ENCODE peak calls at places on chromosomes 3 and 15, in eight cellular contexts. One of them, this sample, is unnamed.

GRCh38 chr15:36966704-36967103 is 133.6 kb downstream of the MEIS2 start:
- DNase-seq in left cardiac atrium: no peak
- DNase-seq in pons: no peak
- DNase-seq in iPS-NIHi11: no peak
- DNase-seq in activated T-helper 1 cell treated with anti-CD3 and anti-CD28 coated beads, Interleukin-2, amount 50 U/mL, for 16 hours: no peak
- DNase-seq in GDM1: no peak
- DNase-seq in H9: no peak
- DNase-seq in AG09319: no peak
- DNase-seq in this sample: no peak

GRCh38 chr3:55719508-55719907 is 232.4 kb upstream of the WNT5A start:
- DNase-seq in left cardiac atrium: no peak
- DNase-seq in pons: no peak
- DNase-seq in iPS-NIHi11: no peak
- DNase-seq in activated T-helper 1 cell treated with anti-CD3 and anti-CD28 coated beads, Interleukin-2, amount 50 U/mL, for 16 hours: no peak
- DNase-seq in GDM1: no peak
- DNase-seq in H9: no peak
- DNase-seq in AG09319: no peak
- DNase-seq in this sample: no peak

GRCh38 chr15:29170496-29170895 is 99.1 kb downstream of the NSMCE3 start:
- DNase-seq in left cardiac atrium: no peak
- DNase-seq in pons: peak; percentile 34
- DNase-seq in iPS-NIHi11: no peak
- DNase-seq in activated T-helper 1 cell treated with anti-CD3 and anti-CD28 coated beads, Interleukin-2, amount 50 U/mL, for 16 hours: no peak
- DNase-seq in GDM1: no peak
- DNase-seq in H9: no peak
- DNase-seq in AG09319: no peak
- DNase-seq in this sample: no peak

GRCh38 chr15:82081904-82082810 is 36.3 kb upstream of the MEX3B start:
- DNase-seq in left cardiac atrium: no peak
- DNase-seq in pons: no peak
- DNase-seq in iPS-NIHi11: peak; percentile 77
- DNase-seq in activated T-helper 1 cell treated with anti-CD3 and anti-CD28 coated beads, Interleukin-2, amount 50 U/mL, for 16 hours: no peak
- DNase-seq in GDM1: no peak
- DNase-seq in H9: peak; percentile 71
- DNase-seq in AG09319: peak; percentile 51
- DNase-seq in this sample: no peak

GRCh38 chr3:146416366-146416765 is 53.0 kb downstream of the PLSCR2 start:
- DNase-seq in left cardiac atrium: no peak
- DNase-seq in pons: no peak
- DNase-seq in iPS-NIHi11: no peak
- DNase-seq in activated T-helper 1 cell treated with anti-CD3 and anti-CD28 coated beads, Interleukin-2, amount 50 U/mL, for 16 hours: no peak
- DNase-seq in GDM1: no peak
- DNase-seq in H9: no peak
- DNase-seq in AG09319: no peak
- DNase-seq in this sample: no peak

GRCh38 chr3:83092521-83093221 is 1331.2 kb upstream of the GBE1 start:
- DNase-seq in left cardiac atrium: no peak
- DNase-seq in pons: no peak
- DNase-seq in iPS-NIHi11: no peak
- DNase-seq in activated T-helper 1 cell treated with anti-CD3 and anti-CD28 coated beads, Interleukin-2, amount 50 U/mL, for 16 hours: no peak
- DNase-seq in GDM1: no peak
- DNase-seq in H9: no peak
- DNase-seq in AG09319: no peak
- DNase-seq in this sample: no peak

GRCh38 chr3:146507331-146508120 is 36.9 kb downstream of the PLSCR1 start:
- DNase-seq in left cardiac atrium: no peak
- DNase-seq in pons: no peak
- DNase-seq in iPS-NIHi11: no peak
- DNase-seq in activated T-helper 1 cell treated with anti-CD3 and anti-CD28 coated beads, Interleukin-2, amount 50 U/mL, for 16 hours: no peak
- DNase-seq in GDM1: no peak
- DNase-seq in H9: no peak
- DNase-seq in AG09319: no peak
- DNase-seq in this sample: no peak

GRCh38 chr15:65996901-65997300 is 127.6 kb downstream of the RAB11A start:
- DNase-seq in left cardiac atrium: no peak
- DNase-seq in pons: no peak
- DNase-seq in iPS-NIHi11: no peak
- DNase-seq in activated T-helper 1 cell treated with anti-CD3 and anti-CD28 coated beads, Interleukin-2, amount 50 U/mL, for 16 hours: no peak
- DNase-seq in GDM1: no peak
- DNase-seq in H9: no peak
- DNase-seq in AG09319: no peak
- DNase-seq in this sample: no peak

GRCh38 chr3:23600178-23600577 is 205.6 kb upstream of the UBE2E1 start:
- DNase-seq in left cardiac atrium: no peak
- DNase-seq in pons: no peak
- DNase-seq in iPS-NIHi11: no peak
- DNase-seq in activated T-helper 1 cell treated with anti-CD3 and anti-CD28 coated beads, Interleukin-2, amount 50 U/mL, for 16 hours: no peak
- DNase-seq in GDM1: no peak
- DNase-seq in H9: no peak
- DNase-seq in AG09319: no peak
- DNase-seq in this sample: no peak

GRCh38 chr3:152403632-152404066 is 134.9 kb downstream of the MBNL1 start:
- DNase-seq in left cardiac atrium: peak; percentile 61
- DNase-seq in pons: no peak
- DNase-seq in iPS-NIHi11: peak; percentile 7
- DNase-seq in activated T-helper 1 cell treated with anti-CD3 and anti-CD28 coated beads, Interleukin-2, amount 50 U/mL, for 16 hours: no peak
- DNase-seq in GDM1: no peak
- DNase-seq in H9: no peak
- DNase-seq in AG09319: no peak
- DNase-seq in this sample: peak; percentile 48

GRCh38 chr3:188915137-188915536 is 256.6 kb upstream of the TPRG1 start:
- DNase-seq in left cardiac atrium: no peak
- DNase-seq in pons: no peak
- DNase-seq in iPS-NIHi11: no peak
- DNase-seq in activated T-helper 1 cell treated with anti-CD3 and anti-CD28 coated beads, Interleukin-2, amount 50 U/mL, for 16 hours: no peak
- DNase-seq in GDM1: no peak
- DNase-seq in H9: no peak
- DNase-seq in AG09319: no peak
- DNase-seq in this sample: no peak

GRCh38 chr3:190183121-190183520 is 62.4 kb upstream of the P3H2 start:
- DNase-seq in left cardiac atrium: no peak
- DNase-seq in pons: peak; percentile 37
- DNase-seq in iPS-NIHi11: peak; percentile 26
- DNase-seq in activated T-helper 1 cell treated with anti-CD3 and anti-CD28 coated beads, Interleukin-2, amount 50 U/mL, for 16 hours: no peak
- DNase-seq in GDM1: no peak
- DNase-seq in H9: no peak
- DNase-seq in AG09319: peak; percentile 72
- DNase-seq in this sample: no peak

GRCh38 chr3:34207826-34208225 is 409.4 kb downstream of the PDCD6IP start:
- DNase-seq in left cardiac atrium: no peak
- DNase-seq in pons: no peak
- DNase-seq in iPS-NIHi11: no peak
- DNase-seq in activated T-helper 1 cell treated with anti-CD3 and anti-CD28 coated beads, Interleukin-2, amount 50 U/mL, for 16 hours: no peak
- DNase-seq in GDM1: no peak
- DNase-seq in H9: no peak
- DNase-seq in AG09319: no peak
- DNase-seq in this sample: no peak

GRCh38 chr3:107227091-107227490 is 150.1 kb upstream of the CCDC54 start:
- DNase-seq in left cardiac atrium: no peak
- DNase-seq in pons: no peak
- DNase-seq in iPS-NIHi11: no peak
- DNase-seq in activated T-helper 1 cell treated with anti-CD3 and anti-CD28 coated beads, Interleukin-2, amount 50 U/mL, for 16 hours: no peak
- DNase-seq in GDM1: no peak
- DNase-seq in H9: no peak
- DNase-seq in AG09319: no peak
- DNase-seq in this sample: no peak

GRCh38 chr3:7280318-7280717 is 419.4 kb downstream of the GRM7 start:
- DNase-seq in left cardiac atrium: no peak
- DNase-seq in pons: no peak
- DNase-seq in iPS-NIHi11: no peak
- DNase-seq in activated T-helper 1 cell treated with anti-CD3 and anti-CD28 coated beads, Interleukin-2, amount 50 U/mL, for 16 hours: no peak
- DNase-seq in GDM1: no peak
- DNase-seq in H9: no peak
- DNase-seq in AG09319: no peak
- DNase-seq in this sample: no peak

GRCh38 chr3:71186816-71187215 is 396.7 kb downstream of the FOXP1 start:
- DNase-seq in left cardiac atrium: no peak
- DNase-seq in pons: no peak
- DNase-seq in iPS-NIHi11: no peak
- DNase-seq in activated T-helper 1 cell treated with anti-CD3 and anti-CD28 coated beads, Interleukin-2, amount 50 U/mL, for 16 hours: no peak
- DNase-seq in GDM1: no peak
- DNase-seq in H9: no peak
- DNase-seq in AG09319: no peak
- DNase-seq in this sample: peak; percentile 22

GRCh38 chr3:101146946-101147345 is 153.7 kb upstream of the ABI3BP start:
- DNase-seq in left cardiac atrium: no peak
- DNase-seq in pons: no peak
- DNase-seq in iPS-NIHi11: no peak
- DNase-seq in activated T-helper 1 cell treated with anti-CD3 and anti-CD28 coated beads, Interleukin-2, amount 50 U/mL, for 16 hours: no peak
- DNase-seq in GDM1: no peak
- DNase-seq in H9: no peak
- DNase-seq in AG09319: no peak
- DNase-seq in this sample: no peak

GRCh38 chr3:141360888-141361598 is 7.3 kb upstream of the ZBTB38 start:
- DNase-seq in left cardiac atrium: no peak
- DNase-seq in pons: peak; percentile 88
- DNase-seq in iPS-NIHi11: peak; percentile 65
- DNase-seq in activated T-helper 1 cell treated with anti-CD3 and anti-CD28 coated beads, Interleukin-2, amount 50 U/mL, for 16 hours: no peak
- DNase-seq in GDM1: no peak
- DNase-seq in H9: no peak
- DNase-seq in AG09319: peak; percentile 65
- DNase-seq in this sample: no peak

GRCh38 chr15:71011503-71012155 is 103.6 kb upstream of the THSD4 start:
- DNase-seq in left cardiac atrium: no peak
- DNase-seq in pons: peak; percentile 17
- DNase-seq in iPS-NIHi11: peak; percentile 43
- DNase-seq in activated T-helper 1 cell treated with anti-CD3 and anti-CD28 coated beads, Interleukin-2, amount 50 U/mL, for 16 hours: no peak
- DNase-seq in GDM1: no peak
- DNase-seq in H9: no peak
- DNase-seq in AG09319: peak; percentile 35
- DNase-seq in this sample: peak; percentile 10

GRCh38 chr3:61725851-61726333 is 164.5 kb downstream of the PTPRG start:
- DNase-seq in left cardiac atrium: no peak
- DNase-seq in pons: no peak
- DNase-seq in iPS-NIHi11: peak; percentile 17
- DNase-seq in activated T-helper 1 cell treated with anti-CD3 and anti-CD28 coated beads, Interleukin-2, amount 50 U/mL, for 16 hours: no peak
- DNase-seq in GDM1: no peak
- DNase-seq in H9: no peak
- DNase-seq in AG09319: no peak
- DNase-seq in this sample: no peak

GRCh38 chr3:194967126-194968117 is 281.7 kb downstream of the FAM43A start:
- DNase-seq in left cardiac atrium: no peak
- DNase-seq in pons: no peak
- DNase-seq in iPS-NIHi11: no peak
- DNase-seq in activated T-helper 1 cell treated with anti-CD3 and anti-CD28 coated beads, Interleukin-2, amount 50 U/mL, for 16 hours: no peak
- DNase-seq in GDM1: no peak
- DNase-seq in H9: no peak
- DNase-seq in AG09319: no peak
- DNase-seq in this sample: no peak

GRCh38 chr3:45145681-45146614 is at the start of gene CDCP1:
- DNase-seq in left cardiac atrium: no peak
- DNase-seq in pons: no peak
- DNase-seq in iPS-NIHi11: peak; percentile 90
- DNase-seq in activated T-helper 1 cell treated with anti-CD3 and anti-CD28 coated beads, Interleukin-2, amount 50 U/mL, for 16 hours: no peak
- DNase-seq in GDM1: no peak
- DNase-seq in H9: peak; percentile 77
- DNase-seq in AG09319: no peak
- DNase-seq in this sample: peak; percentile 78

GRCh38 chr3:112350181-112350825 is 17.3 kb downstream of the CD200 start:
- DNase-seq in left cardiac atrium: no peak
- DNase-seq in pons: peak; percentile 66
- DNase-seq in iPS-NIHi11: no peak
- DNase-seq in activated T-helper 1 cell treated with anti-CD3 and anti-CD28 coated beads, Interleukin-2, amount 50 U/mL, for 16 hours: no peak
- DNase-seq in GDM1: no peak
- DNase-seq in H9: no peak
- DNase-seq in AG09319: no peak
- DNase-seq in this sample: no peak

GRCh38 chr3:59559721-59560514 is 510.1 kb upstream of the CFAP20DC start:
- DNase-seq in left cardiac atrium: no peak
- DNase-seq in pons: no peak
- DNase-seq in iPS-NIHi11: no peak
- DNase-seq in activated T-helper 1 cell treated with anti-CD3 and anti-CD28 coated beads, Interleukin-2, amount 50 U/mL, for 16 hours: peak; percentile 6
- DNase-seq in GDM1: no peak
- DNase-seq in H9: no peak
- DNase-seq in AG09319: peak; percentile 67
- DNase-seq in this sample: no peak

GRCh38 chr15:94280301-94280700 is 48.9 kb downstream of the MCTP2 start:
- DNase-seq in left cardiac atrium: no peak
- DNase-seq in pons: no peak
- DNase-seq in iPS-NIHi11: no peak
- DNase-seq in activated T-helper 1 cell treated with anti-CD3 and anti-CD28 coated beads, Interleukin-2, amount 50 U/mL, for 16 hours: no peak
- DNase-seq in GDM1: no peak
- DNase-seq in H9: no peak
- DNase-seq in AG09319: no peak
- DNase-seq in this sample: no peak

GRCh38 chr3:164387236-164387635 is 691.1 kb downstream of the SI start:
- DNase-seq in left cardiac atrium: no peak
- DNase-seq in pons: no peak
- DNase-seq in iPS-NIHi11: no peak
- DNase-seq in activated T-helper 1 cell treated with anti-CD3 and anti-CD28 coated beads, Interleukin-2, amount 50 U/mL, for 16 hours: no peak
- DNase-seq in GDM1: no peak
- DNase-seq in H9: no peak
- DNase-seq in AG09319: no peak
- DNase-seq in this sample: no peak

GRCh38 chr3:170440346-170440745 is 21.7 kb downstream of the CLDN11 start:
- DNase-seq in left cardiac atrium: no peak
- DNase-seq in pons: no peak
- DNase-seq in iPS-NIHi11: no peak
- DNase-seq in activated T-helper 1 cell treated with anti-CD3 and anti-CD28 coated beads, Interleukin-2, amount 50 U/mL, for 16 hours: no peak
- DNase-seq in GDM1: no peak
- DNase-seq in H9: no peak
- DNase-seq in AG09319: no peak
- DNase-seq in this sample: no peak

This sample was measured in transverse colon.